ENCODE peak calls at places on chromosome X, in six cellular contexts. W is T47D, D is cerebellar cortex, X is T-helper 17 cell, G is NCI-H1694 treated with DMSO at 0.1 percent for 48 hours, S is mucosa of descending colon. H is an unnamed sample.

GRCh38 chrX:10677490-10677889 is 57.1 kb upstream of the MID1 start:
- DNase-seq in D (peak), G (peak), W (no peak), X (no peak), S (no peak), H (no peak)

GRCh38 chrX:1486749-1487361 is 34.1 kb upstream of the ASMTL start:
- DNase-seq in X (no peak), S (no peak), W (no peak), G (no peak), D (no peak), H (peak)

GRCh38 chrX:74249963-74250362 is 54.0 kb upstream of the ZCCHC13 start:
- DNase-seq in X (no peak), G (no peak), W (no peak), S (peak), D (no peak), H (no peak)

GRCh38 chrX:24874604-24875247 is 141.0 kb downstream of the ARX start:
- DNase-seq in S (no peak), D (no peak), W (no peak), X (no peak), G (no peak), H (no peak)

GRCh38 chrX:651922-652775 is 21.6 kb downstream of the SHOX start:
- DNase-seq in G (no peak), D (no peak), W (no peak), X (no peak), S (no peak), H (no peak)

GRCh38 chrX:37332987-37333658 is 16.0 kb upstream of the PRRG1 start:
- DNase-seq in D (no peak), X (no peak), S (no peak), W (no peak), G (no peak), H (peak)

GRCh38 chrX:108399427-108400165 is 38.6 kb downstream of the COL4A6 start:
- DNase-seq in G (no peak), S (no peak), X (no peak), D (peak), W (no peak), H (no peak)

GRCh38 chrX:2714551-2714950 is 23.5 kb downstream of the CD99 start:
- DNase-seq in G (no peak), D (no peak), X (no peak), W (no peak), S (no peak), H (no peak)

GRCh38 chrX:104428231-104428630 is 137.8 kb upstream of the IL1RAPL2 start:
- DNase-seq in W (no peak), X (no peak), G (no peak), D (no peak), S (no peak), H (no peak)

GRCh38 chrX:119605398-119605738 is 856 bp downstream of the NKRF start:
- DNase-seq in G (no peak), D (peak), S (peak), W (no peak), X (no peak), H (peak)

GRCh38 chrX:155094468-155095061 is 23.3 kb downstream of the BRCC3 start:
- DNase-seq in G (peak), D (peak), W (no peak), X (no peak), S (peak), H (no peak)

GRCh38 chrX:25531096-25531495 is 515.3 kb upstream of the ARX start:
- DNase-seq in X (no peak), D (no peak), G (no peak), S (no peak), W (no peak), H (no peak)

GRCh38 chrX:318739-319578 is at the start of gene GTPBP6:
- DNase-seq in W (peak), D (peak), S (peak), G (no peak), X (peak), H (peak)

GRCh38 chrX:49269768-49270248 is at the start of gene PPP1R3F:
- DNase-seq in W (no peak), D (no peak), S (peak), G (no peak), X (peak), H (no peak)

GRCh38 chrX:153926863-153927685 is 1.0 kb upstream of the ARHGAP4 start:
- DNase-seq in X (peak), D (no peak), S (peak), W (no peak), G (peak), H (peak)

GRCh38 chrX:14630724-14631123 is 101.4 kb downstream of the GLRA2 start:
- DNase-seq in G (no peak), D (no peak), W (no peak), X (no peak), S (no peak), H (no peak)

GRCh38 chrX:100944601-100945000 is 15.9 kb upstream of the XKRX start:
- DNase-seq in X (no peak), D (no peak), W (no peak), S (no peak), G (no peak), H (no peak)

GRCh38 chrX:68536429-68536828 is 37.6 kb downstream of the YIPF6 start:
- DNase-seq in G (no peak), X (no peak), D (no peak), W (no peak), S (no peak), H (no peak)

GRCh38 chrX:72045552-72046277 is 86.0 kb downstream of the RTL5 start:
- DNase-seq in W (peak), X (no peak), D (peak), G (no peak), S (no peak), H (no peak)

GRCh38 chrX:65688403-65688881 is 21.0 kb downstream of the MSN start:
- DNase-seq in G (no peak), W (no peak), S (no peak), X (no peak), D (no peak), H (no peak)

GRCh38 chrX:134470013-134470412 is 10.0 kb downstream of the HPRT1 start:
- DNase-seq in D (no peak), S (no peak), G (no peak), W (no peak), X (no peak), H (no peak)

GRCh38 chrX:155086202-155086840 is 15.0 kb downstream of the BRCC3 start:
- DNase-seq in X (peak), S (peak), W (no peak), D (no peak), G (no peak), H (peak)

GRCh38 chrX:117397846-117398245 is 718.8 kb downstream of the KLHL13 start:
- DNase-seq in X (no peak), W (no peak), D (no peak), S (no peak), G (no peak), H (no peak)

GRCh38 chrX:103503163-103503852 is 16.0 kb downstream of the RAB40A start:
- DNase-seq in S (no peak), G (no peak), W (no peak), X (no peak), D (no peak), H (no peak)

GRCh38 chrX:70029790-70030189 is 19.9 kb downstream of the AWAT2 start:
- DNase-seq in S (no peak), D (no peak), G (no peak), W (no peak), X (no peak), H (no peak)